ENCODE peak calls at places on chromosomes 16 and 17, in four cellular contexts. A is DMS153, V is T-helper 1 cell, T is tibial nerve. O is an unnamed sample.

GRCh38 chr17:7308625-7309433 is 1.4 kb downstream of the EIF5A start:
- DNase-seq in A (peak; percentile 10), V (peak; percentile 87), T (peak; percentile 70), O (peak; percentile 75)

GRCh38 chr17:76254275-76254674 is 10.9 kb upstream of the UBALD2 start:
- DNase-seq in A (no peak), V (no peak), T (no peak), O (no peak)

GRCh38 chr17:47733047-47733413 is at the start of gene TBX21:
- DNase-seq in A (no peak), V (peak; percentile 94), T (no peak), O (no peak)

GRCh38 chr17:53004902-53005301 is 817.8 kb upstream of the KIF2B start:
- DNase-seq in A (no peak), V (no peak), T (no peak), O (no peak)

GRCh38 chr16:35440875-35441274 is 1981.5 kb downstream of the TP53TG3F start:
- DNase-seq in A (no peak), V (no peak), T (no peak), O (no peak)

GRCh38 chr17:37386462-37386861 is 10.7 kb downstream of the C17orf78 start:
- DNase-seq in A (no peak), V (no peak), T (no peak), O (no peak)

GRCh38 chr16:10040136-10041080 is 141.8 kb downstream of the GRIN2A start:
- DNase-seq in A (no peak), V (no peak), T (no peak), O (no peak)

GRCh38 chr16:47983999-47984580 is 171.7 kb downstream of the ABCC12 start:
- DNase-seq in A (no peak), V (no peak), T (no peak), O (no peak)

GRCh38 chr16:89410794-89411309 is 79.5 kb downstream of the ANKRD11 start:
- DNase-seq in A (peak; percentile 59), V (no peak), T (peak; percentile 43), O (peak; percentile 52)

GRCh38 chr17:77842148-77842905 is 116.2 kb upstream of the TNRC6C start:
- DNase-seq in A (peak; percentile 66), V (no peak), T (no peak), O (peak; percentile 24)

GRCh38 chr16:86576591-86577313 is 1.6 kb upstream of the FOXL1 start:
- DNase-seq in A (peak; percentile 31), V (no peak), T (no peak), O (peak; percentile 57)

GRCh38 chr16:86854058-86854621 is 275.8 kb downstream of the FOXL1 start:
- DNase-seq in A (no peak), V (no peak), T (peak; percentile 28), O (no peak)

GRCh38 chr16:28098171-28098958 is 34.9 kb upstream of the GSG1L start:
- DNase-seq in A (no peak), V (no peak), T (no peak), O (no peak)

GRCh38 chr16:53053967-53054669 is 673 bp upstream of the CHD9 start:
- DNase-seq in A (no peak), V (peak; percentile 19), T (no peak), O (no peak)

GRCh38 chr16:10920726-10921427 is 21.4 kb downstream of the DEXI start:
- DNase-seq in A (no peak), V (no peak), T (no peak), O (no peak)

GRCh38 chr17:66165537-66166123 is 26.3 kb downstream of the CEP112 start:
- DNase-seq in A (peak; percentile 11), V (peak; percentile 28), T (peak; percentile 12), O (peak; percentile 39)

GRCh38 chr16:77432264-77432663 is 2.6 kb downstream of the ADAMTS18 start:
- DNase-seq in A (no peak), V (no peak), T (no peak), O (no peak)

GRCh38 chr16:14014284-14014625 is 56.9 kb upstream of the MRTFB start:
- DNase-seq in A (no peak), V (no peak), T (no peak), O (no peak)

GRCh38 chr17:30922235-30922993 is 669 bp downstream of the ADAP2 start:
- DNase-seq in A (no peak), V (no peak), T (no peak), O (no peak)

GRCh38 chr16:11181242-11181888 is 74.6 kb downstream of the SOCS1 start:
- DNase-seq in A (no peak), V (no peak), T (no peak), O (no peak)

GRCh38 chr17:27083408-27084185 is 210.3 kb upstream of the WSB1 start:
- DNase-seq in A (no peak), V (no peak), T (no peak), O (no peak)

GRCh38 chr17:31008374-31009035 is 37.7 kb downstream of the RNF135 start:
- DNase-seq in A (no peak), V (peak; percentile 53), T (peak; percentile 26), O (peak; percentile 27)

GRCh38 chr16:64292953-64293352 is 828.9 kb downstream of the CDH11 start:
- DNase-seq in A (no peak), V (no peak), T (no peak), O (no peak)

GRCh38 chr16:67406628-67407027 is 9.6 kb downstream of the ZDHHC1 start:
- DNase-seq in A (no peak), V (no peak), T (peak; percentile 67), O (no peak)

GRCh38 chr16:54326266-54326662 is 39.7 kb upstream of the IRX3 start:
- DNase-seq in A (no peak), V (no peak), T (no peak), O (peak; percentile 31)

GRCh38 chr17:74862108-74862901 is 2.6 kb upstream of the GRIN2C start:
- DNase-seq in A (no peak), V (peak; percentile 60), T (no peak), O (no peak)

GRCh38 chr16:89261691-89262563 is 44.4 kb downstream of the ZNF778 start:
- DNase-seq in A (no peak), V (no peak), T (no peak), O (peak; percentile 8)

GRCh38 chr17:65198653-65199382 is 61.6 kb downstream of the RGS9 start:
- DNase-seq in A (peak; percentile 26), V (peak; percentile 71), T (peak; percentile 12), O (peak; percentile 72)

GRCh38 chr17:37672545-37673078 is 29.4 kb upstream of the DDX52 start:
- DNase-seq in A (no peak), V (no peak), T (no peak), O (no peak)

GRCh38 chr17:6303664-6304063 is 131.3 kb downstream of the AIPL1 start:
- DNase-seq in A (no peak), V (peak; percentile 6), T (no peak), O (peak; percentile 4)

GRCh38 chr16:29311636-29312344 is 94.7 kb downstream of the NPIPB11 start:
- DNase-seq in A (no peak), V (no peak), T (no peak), O (no peak)

GRCh38 chr17:82658331-82658730 is 10.1 kb upstream of the WDR45B start:
- DNase-seq in A (no peak), V (no peak), T (no peak), O (no peak)

GRCh38 chr17:49753959-49754391 is 10.0 kb downstream of the FAM117A start:
- DNase-seq in A (no peak), V (no peak), T (no peak), O (no peak)

GRCh38 chr16:73113326-73113720 is 65.4 kb upstream of the ZFHX3 start:
- DNase-seq in A (no peak), V (no peak), T (no peak), O (no peak)

GRCh38 chr17:50181155-50181554 is 15.3 kb downstream of the SGCA start:
- DNase-seq in A (no peak), V (no peak), T (no peak), O (no peak)

O was measured in kidney glomerular epithelial cell.